ENCODE peak calls at places on chromosome 16, in seven cellular contexts. One of them, this sample, is unnamed.
A peak's percentile ranks its signal among the peaks of the same experiment; 100 is the strongest.

GRCh38 chr16:84806256-84806889 is 13.4 kb upstream of the CRISPLD2 start:
- DNase-seq in PC-3: peak; percentile 83
- DNase-seq in GM23248: peak; percentile 88
- DNase-seq in fibroblast of lung: peak; percentile 94
- DNase-seq in GM23338: no peak
- DNase-seq in PC-9: peak; percentile 86
- DNase-seq in neural progenitor cell: no peak
- DNase-seq in this sample: no peak

GRCh38 chr16:20102021-20102420 is 28.3 kb upstream of the GPR139 start:
- DNase-seq in PC-3: no peak
- DNase-seq in GM23248: no peak
- DNase-seq in fibroblast of lung: no peak
- DNase-seq in GM23338: no peak
- DNase-seq in PC-9: no peak
- DNase-seq in neural progenitor cell: no peak
- DNase-seq in this sample: no peak

GRCh38 chr16:50323335-50324011 is 45.3 kb downstream of the BRD7 start:
- DNase-seq in PC-3: peak; percentile 38
- DNase-seq in GM23248: peak; percentile 62
- DNase-seq in fibroblast of lung: peak; percentile 42
- DNase-seq in GM23338: no peak
- DNase-seq in PC-9: peak; percentile 42
- DNase-seq in neural progenitor cell: no peak
- DNase-seq in this sample: no peak

GRCh38 chr16:14097182-14097951 is 26.2 kb downstream of the MRTFB start:
- DNase-seq in PC-3: peak; percentile 93
- DNase-seq in GM23248: no peak
- DNase-seq in fibroblast of lung: no peak
- DNase-seq in GM23338: no peak
- DNase-seq in PC-9: peak; percentile 97
- DNase-seq in neural progenitor cell: peak; percentile 34
- DNase-seq in this sample: no peak

GRCh38 chr16:2751577-2752034 is 832 bp upstream of the SRRM2 start:
- DNase-seq in PC-3: no peak
- DNase-seq in GM23248: no peak
- DNase-seq in fibroblast of lung: peak; percentile 20
- DNase-seq in GM23338: peak; percentile 92
- DNase-seq in PC-9: peak; percentile 58
- DNase-seq in neural progenitor cell: no peak
- DNase-seq in this sample: peak; percentile 93

GRCh38 chr16:17591655-17592405 is 121.1 kb upstream of the XYLT1 start:
- DNase-seq in PC-3: no peak
- DNase-seq in GM23248: peak; percentile 54
- DNase-seq in fibroblast of lung: no peak
- DNase-seq in GM23338: no peak
- DNase-seq in PC-9: no peak
- DNase-seq in neural progenitor cell: no peak
- DNase-seq in this sample: no peak

GRCh38 chr16:73082608-73083007 is 34.7 kb upstream of the ZFHX3 start:
- DNase-seq in PC-3: peak; percentile 82
- DNase-seq in GM23248: peak; percentile 96
- DNase-seq in fibroblast of lung: peak; percentile 91
- DNase-seq in GM23338: no peak
- DNase-seq in PC-9: peak; percentile 84
- DNase-seq in neural progenitor cell: no peak
- DNase-seq in this sample: no peak

GRCh38 chr16:4340443-4340842 is 10.7 kb downstream of the PAM16 start:
- DNase-seq in PC-3: no peak
- DNase-seq in GM23248: no peak
- DNase-seq in fibroblast of lung: no peak
- DNase-seq in GM23338: no peak
- DNase-seq in PC-9: no peak
- DNase-seq in neural progenitor cell: no peak
- DNase-seq in this sample: no peak

GRCh38 chr16:104828-105374 is 26.9 kb downstream of the MPG start:
- DNase-seq in PC-3: no peak
- DNase-seq in GM23248: no peak
- DNase-seq in fibroblast of lung: no peak
- DNase-seq in GM23338: no peak
- DNase-seq in PC-9: no peak
- DNase-seq in neural progenitor cell: no peak
- DNase-seq in this sample: no peak

GRCh38 chr16:22326369-22326652 is 29.1 kb downstream of the POLR3E start:
- DNase-seq in PC-3: no peak
- DNase-seq in GM23248: no peak
- DNase-seq in fibroblast of lung: no peak
- DNase-seq in GM23338: no peak
- DNase-seq in PC-9: no peak
- DNase-seq in neural progenitor cell: no peak
- DNase-seq in this sample: no peak

GRCh38 chr16:10992112-10992511 is 47.7 kb downstream of the CLEC16A start:
- DNase-seq in PC-3: no peak
- DNase-seq in GM23248: peak; percentile 81
- DNase-seq in fibroblast of lung: peak; percentile 91
- DNase-seq in GM23338: no peak
- DNase-seq in PC-9: no peak
- DNase-seq in neural progenitor cell: no peak
- DNase-seq in this sample: no peak

GRCh38 chr16:30724641-30725464 is 23.4 kb upstream of the PHKG2 start:
- DNase-seq in PC-3: no peak
- DNase-seq in GM23248: no peak
- DNase-seq in fibroblast of lung: no peak
- DNase-seq in GM23338: no peak
- DNase-seq in PC-9: no peak
- DNase-seq in neural progenitor cell: no peak
- DNase-seq in this sample: no peak

GRCh38 chr16:16063685-16064084 is 114.3 kb downstream of the ABCC1 start:
- DNase-seq in PC-3: no peak
- DNase-seq in GM23248: no peak
- DNase-seq in fibroblast of lung: no peak
- DNase-seq in GM23338: no peak
- DNase-seq in PC-9: no peak
- DNase-seq in neural progenitor cell: no peak
- DNase-seq in this sample: no peak

GRCh38 chr16:52537463-52537862 is 9.5 kb downstream of the TOX3 start:
- DNase-seq in PC-3: no peak
- DNase-seq in GM23248: no peak
- DNase-seq in fibroblast of lung: peak; percentile 20
- DNase-seq in GM23338: no peak
- DNase-seq in PC-9: no peak
- DNase-seq in neural progenitor cell: no peak
- DNase-seq in this sample: no peak

GRCh38 chr16:3873482-3874173 is 6.9 kb downstream of the CREBBP start:
- DNase-seq in PC-3: no peak
- DNase-seq in GM23248: no peak
- DNase-seq in fibroblast of lung: no peak
- DNase-seq in GM23338: no peak
- DNase-seq in PC-9: no peak
- DNase-seq in neural progenitor cell: no peak
- DNase-seq in this sample: no peak

GRCh38 chr16:610513-611381 is 20.0 kb upstream of the WFIKKN1 start:
- DNase-seq in PC-3: no peak
- DNase-seq in GM23248: peak; percentile 52
- DNase-seq in fibroblast of lung: peak; percentile 18
- DNase-seq in GM23338: peak; percentile 88
- DNase-seq in PC-9: no peak
- DNase-seq in neural progenitor cell: peak; percentile 71
- DNase-seq in this sample: peak; percentile 64

GRCh38 chr16:20850981-20851380 is 44.7 kb downstream of the REXO5 start:
- DNase-seq in PC-3: no peak
- DNase-seq in GM23248: peak; percentile 27
- DNase-seq in fibroblast of lung: peak; percentile 23
- DNase-seq in GM23338: no peak
- DNase-seq in PC-9: no peak
- DNase-seq in neural progenitor cell: no peak
- DNase-seq in this sample: no peak

GRCh38 chr16:87499189-87499486 is 6.3 kb upstream of the ZCCHC14 start:
- DNase-seq in PC-3: peak; percentile 76
- DNase-seq in GM23248: peak; percentile 94
- DNase-seq in fibroblast of lung: peak; percentile 86
- DNase-seq in GM23338: no peak
- DNase-seq in PC-9: peak; percentile 50
- DNase-seq in neural progenitor cell: no peak
- DNase-seq in this sample: no peak

GRCh38 chr16:879461-879861 is 78.9 kb upstream of the GNG13 start:
- DNase-seq in PC-3: no peak
- DNase-seq in GM23248: no peak
- DNase-seq in fibroblast of lung: no peak
- DNase-seq in GM23338: no peak
- DNase-seq in PC-9: no peak
- DNase-seq in neural progenitor cell: no peak
- DNase-seq in this sample: no peak

DNA sequence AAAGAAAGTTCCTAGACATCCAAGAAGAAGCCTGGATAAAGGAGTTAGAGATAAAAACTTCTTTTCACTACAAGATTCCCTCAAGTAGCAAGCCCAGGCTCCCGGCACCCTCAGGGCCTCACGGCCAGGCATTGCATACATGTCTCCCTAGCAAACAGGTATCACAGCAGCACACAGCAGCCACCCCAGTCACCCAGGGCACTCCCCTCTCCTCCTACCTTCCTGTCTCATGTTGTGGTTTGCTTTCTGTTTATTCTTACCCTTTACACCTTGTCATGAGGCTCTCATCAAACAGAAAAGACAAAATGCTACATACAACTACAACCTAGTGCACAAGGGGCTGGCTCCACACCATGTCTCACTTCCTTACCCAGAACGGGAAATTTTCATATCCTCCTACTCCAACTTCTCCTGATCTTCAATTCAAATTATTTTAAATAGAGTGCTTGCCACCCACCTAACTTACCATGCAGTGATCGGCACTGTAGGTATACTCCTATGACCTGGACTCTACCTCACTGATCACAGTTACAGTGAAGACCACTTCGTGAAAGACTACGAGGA is 42.7 kb downstream of the XPO6 start:
- DNase-seq in PC-3: no peak
- DNase-seq in GM23248: no peak
- DNase-seq in fibroblast of lung: no peak
- DNase-seq in GM23338: no peak
- DNase-seq in PC-9: peak; percentile 25
- DNase-seq in neural progenitor cell: no peak
- DNase-seq in this sample: no peak
- H4K20me1 ChIP-seq in PC-3: peaks cover 8% of the 10 kb centered on the region
- H4K20me1 ChIP-seq in GM23248: peaks cover 1% of the 10 kb centered on the region
- H4K20me1 ChIP-seq in fibroblast of lung: no peaks in the 10 kb centered on the region
- H4K20me1 ChIP-seq in GM23338: peaks cover 24% of the 10 kb centered on the region
- H4K20me1 ChIP-seq in PC-9: peaks cover 20% of the 10 kb centered on the region
- H4K20me1 ChIP-seq in neural progenitor cell: peaks cover 19% of the 10 kb centered on the region
- H4K20me1 ChIP-seq in this sample: peaks cover 8% of the 10 kb centered on the region

GRCh38 chr16:66751992-66752322 is 548 bp upstream of the DYNC1LI2 start:
- DNase-seq in PC-3: no peak
- DNase-seq in GM23248: no peak
- DNase-seq in fibroblast of lung: no peak
- DNase-seq in GM23338: no peak
- DNase-seq in PC-9: no peak
- DNase-seq in neural progenitor cell: no peak
- DNase-seq in this sample: no peak
- H3K4me3 ChIP-seq in PC-3: peak overlapping the region; percentile 99
- H3K4me3 ChIP-seq in GM23248: peak overlapping the region; percentile 86
- H3K4me3 ChIP-seq in fibroblast of lung: peak overlapping the region; percentile 21
- H3K4me3 ChIP-seq in GM23338: peak overlapping the region; percentile 98
- H3K4me3 ChIP-seq in PC-9: peak overlapping the region; percentile 89
- H3K4me3 ChIP-seq in neural progenitor cell: peak overlapping the region; percentile 99
- H3K4me3 ChIP-seq in this sample: peak overlapping the region; percentile 87

GRCh38 chr16:81815429-81815766 is 36.3 kb downstream of the PLCG2 start:
- DNase-seq in PC-3: no peak
- DNase-seq in GM23248: no peak
- DNase-seq in fibroblast of lung: no peak
- DNase-seq in GM23338: no peak
- DNase-seq in PC-9: no peak
- DNase-seq in neural progenitor cell: peak; percentile 29
- DNase-seq in this sample: no peak
- H3K4me1 ChIP-seq in PC-3: no peaks in the 10 kb centered on the region
- H3K4me1 ChIP-seq in GM23248: no peaks in the 10 kb centered on the region
- H3K4me1 ChIP-seq in fibroblast of lung: no peaks in the 10 kb centered on the region
- H3K4me1 ChIP-seq in GM23338: no peaks in the 10 kb centered on the region
- H3K4me1 ChIP-seq in PC-9: no peaks in the 10 kb centered on the region
- H3K4me1 ChIP-seq in neural progenitor cell: peaks cover 10% of the 10 kb centered on the region
- H3K4me1 ChIP-seq in this sample: peaks cover 95% of the 10 kb centered on the region

DNA sequence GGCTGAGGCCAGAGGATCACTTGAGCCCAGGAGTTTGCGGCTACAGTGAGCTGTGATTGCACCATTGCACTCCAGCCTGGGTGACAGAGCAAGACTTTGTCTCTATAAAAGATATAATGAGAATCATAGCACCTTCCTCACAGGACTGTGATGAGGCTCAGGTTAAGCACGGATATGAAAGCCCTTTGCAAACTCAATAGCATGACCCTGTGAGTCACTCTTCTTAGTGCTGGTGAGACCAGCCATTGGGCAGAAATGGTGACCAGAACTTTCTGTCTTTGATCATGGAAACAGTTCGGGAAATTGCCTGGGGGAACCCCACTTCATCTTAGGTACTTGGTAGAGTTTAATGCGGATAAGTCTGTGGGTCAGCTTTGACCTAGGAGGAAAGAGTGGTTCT is 144.2 kb downstream of the PRKCB start:
- DNase-seq in PC-3: no peak
- DNase-seq in GM23248: no peak
- DNase-seq in fibroblast of lung: no peak
- DNase-seq in GM23338: no peak
- DNase-seq in PC-9: no peak
- DNase-seq in neural progenitor cell: no peak
- DNase-seq in this sample: no peak
- H4K20me1 ChIP-seq in PC-3: no peaks in the 10 kb centered on the region
- H4K20me1 ChIP-seq in GM23248: no peaks in the 10 kb centered on the region
- H4K20me1 ChIP-seq in fibroblast of lung: no peaks in the 10 kb centered on the region
- H4K20me1 ChIP-seq in GM23338: no peaks in the 10 kb centered on the region
- H4K20me1 ChIP-seq in PC-9: no peaks in the 10 kb centered on the region
- H4K20me1 ChIP-seq in neural progenitor cell: no peaks in the 10 kb centered on the region
- H4K20me1 ChIP-seq in this sample: no peaks in the 10 kb centered on the region

GRCh38 chr16:48433116-48433848 is 48.1 kb upstream of the SIAH1 start:
- DNase-seq in PC-3: no peak
- DNase-seq in GM23248: no peak
- DNase-seq in fibroblast of lung: no peak
- DNase-seq in GM23338: no peak
- DNase-seq in PC-9: no peak
- DNase-seq in neural progenitor cell: no peak
- DNase-seq in this sample: no peak
- H3K4me3 ChIP-seq in PC-3: no peak overlapping the region
- H3K4me3 ChIP-seq in GM23248: no peak overlapping the region
- H3K4me3 ChIP-seq in fibroblast of lung: no peak overlapping the region
- H3K4me3 ChIP-seq in GM23338: no peak overlapping the region
- H3K4me3 ChIP-seq in PC-9: no peak overlapping the region
- H3K4me3 ChIP-seq in neural progenitor cell: no peak overlapping the region
- H3K4me3 ChIP-seq in this sample: no peak overlapping the region